ENCODE peak calls at places on chromosomes 13 and 19, in seven cellular contexts. W, V, Q, P, H, Y and O are unnamed samples.
A peak's percentile ranks its signal among the peaks of the same experiment; 100 is the strongest.

GRCh38 chr13:49330546-49330864 is 82.8 kb downstream of the CDADC1 start:
- DNase-seq in W (no peak), V (no peak), Q (no peak), P (no peak), H (no peak), Y (no peak), O (no peak)

GRCh38 chr13:28530729-28531194 is 35.8 kb upstream of the FLT1 start:
- DNase-seq in W (no peak), V (no peak), Q (no peak), P (no peak), H (no peak), Y (no peak), O (no peak)

GRCh38 chr13:75050419-75051066 is 431.4 kb downstream of the TBC1D4 start:
- DNase-seq in W (no peak), V (no peak), Q (no peak), P (no peak), H (no peak), Y (no peak), O (no peak)

GRCh38 chr19:18928018-18928805 is 8.7 kb downstream of the DDX49 start:
- DNase-seq in W (no peak), V (no peak), Q (no peak), P (no peak), H (no peak), Y (no peak), O (no peak)

GRCh38 chr13:79457948-79458347 is 23.0 kb upstream of the NDFIP2 start:
- DNase-seq in W (no peak), V (no peak), Q (no peak), P (no peak), H (no peak), Y (no peak), O (no peak)

GRCh38 chr13:114166381-114167131 is 12.5 kb upstream of the CFAP97D2 start:
- DNase-seq in W (no peak), V (no peak), Q (no peak), P (no peak), H (no peak), Y (no peak), O (no peak)

GRCh38 chr13:58254961-58255360 is 623.4 kb downstream of the PCDH17 start:
- DNase-seq in W (no peak), V (no peak), Q (no peak), P (no peak), H (no peak), Y (no peak), O (no peak)

GRCh38 chr19:34838248-34838647 is 65.2 kb upstream of the ZNF599 start:
- DNase-seq in W (no peak), V (no peak), Q (no peak), P (no peak), H (no peak), Y (no peak), O (no peak)

GRCh38 chr13:41962994-41963393 is 2.1 kb upstream of the VWA8 start:
- DNase-seq in W (no peak), V (no peak), Q (no peak), P (no peak), H (no peak), Y (no peak), O (no peak)

GRCh38 chr13:64154514-64154913 is 2738.9 kb upstream of the PCDH20 start:
- DNase-seq in W (no peak), V (no peak), Q (no peak), P (no peak), H (no peak), Y (no peak), O (no peak)

GRCh38 chr19:17196610-17197009 is 18.5 kb upstream of the USE1 start:
- DNase-seq in W (no peak), V (no peak), Q (no peak), P (no peak), H (no peak), Y (no peak), O (no peak)

GRCh38 chr19:55113570-55114039 is 3.8 kb downstream of the PPP1R12C start:
- DNase-seq in W (peak; percentile 96), V (no peak), Q (peak; percentile 97), P (peak; percentile 91), H (peak; percentile 65), Y (no peak), O (peak; percentile 73)

GRCh38 chr19:31562916-31563626 is 213.8 kb upstream of the TSHZ3 start:
- DNase-seq in W (no peak), V (no peak), Q (peak; percentile 71), P (no peak), H (no peak), Y (no peak), O (no peak)

GRCh38 chr13:97221046-97221445 is 1.1 kb upstream of the MBNL2 start:
- DNase-seq in W (no peak), V (no peak), Q (no peak), P (no peak), H (no peak), Y (no peak), O (no peak)

GRCh38 chr13:79995334-79995733 is 345.6 kb downstream of the SPRY2 start:
- DNase-seq in W (no peak), V (no peak), Q (no peak), P (no peak), H (no peak), Y (no peak), O (no peak)

GRCh38 chr13:110875243-110875642 is 39.6 kb downstream of the ANKRD10 start:
- DNase-seq in W (no peak), V (no peak), Q (no peak), P (no peak), H (no peak), Y (no peak), O (no peak)

GRCh38 chr13:30033681-30034447 is 183.4 kb upstream of the UBL3 start:
- DNase-seq in W (no peak), V (no peak), Q (no peak), P (no peak), H (no peak), Y (no peak), O (no peak)

GRCh38 chr19:58439576-58440554 is at the start of gene ZNF132:
- DNase-seq in W (peak; percentile 98), V (peak; percentile 91), Q (peak; percentile 99), P (peak; percentile 97), H (peak; percentile 9), Y (peak; percentile 99), O (peak; percentile 93)

GRCh38 chr13:20461481-20461859 is 64.2 kb downstream of the CRYL1 start:
- DNase-seq in W (no peak), V (no peak), Q (no peak), P (no peak), H (no peak), Y (no peak), O (no peak)

GRCh38 chr13:112943309-112944125 is 25.5 kb upstream of the MCF2L start:
- DNase-seq in W (no peak), V (peak; percentile 15), Q (peak; percentile 89), P (no peak), H (peak; percentile 65), Y (peak; percentile 18), O (no peak)

GRCh38 chr13:107266657-107267056 is 698.7 kb upstream of the ARGLU1 start:
- DNase-seq in W (no peak), V (no peak), Q (no peak), P (no peak), H (no peak), Y (no peak), O (no peak)

GRCh38 chr13:53138369-53139036 is 109.9 kb downstream of the OLFM4 start:
- DNase-seq in W (no peak), V (no peak), Q (peak; percentile 86), P (peak; percentile 79), H (no peak), Y (no peak), O (no peak)

GRCh38 chr19:45972944-45973525 is 630 bp downstream of the NOVA2 start:
- DNase-seq in W (no peak), V (no peak), Q (no peak), P (no peak), H (no peak), Y (no peak), O (no peak)

GRCh38 chr13:43879323-43880181 is at the start of the genes CCDC122 and LACC1:
- DNase-seq in W (peak; percentile 91), V (peak; percentile 69), Q (peak; percentile 95), P (peak; percentile 90), H (peak; percentile 51), Y (peak; percentile 89), O (peak; percentile 58)

GRCh38 chr13:79528759-79529191 is 47.8 kb downstream of the NDFIP2 start:
- DNase-seq in W (no peak), V (no peak), Q (no peak), P (no peak), H (no peak), Y (no peak), O (no peak)

GRCh38 chr13:107331359-107331758 is 763.4 kb upstream of the ARGLU1 start:
- DNase-seq in W (no peak), V (no peak), Q (no peak), P (no peak), H (no peak), Y (no peak), O (no peak)

GRCh38 chr13:96141032-96141431 is 51.1 kb downstream of the HS6ST3 start:
- DNase-seq in W (no peak), V (no peak), Q (no peak), P (no peak), H (no peak), Y (peak; percentile 11), O (no peak)
- TF ChIP-seq CTCF in W (no peak), V (no peak), Q (no peak), P (no peak), H (peak; percentile 54), Y (peak; percentile 8), O (no peak)

GRCh38 chr19:56869886-56870285 is 29.4 kb upstream of the PEG3 start:
- DNase-seq in W (no peak), V (no peak), Q (no peak), P (no peak), H (no peak), Y (no peak), O (no peak)
- TF ChIP-seq CTCF in W (no peak), V (no peak), Q (no peak), P (no peak), H (no peak), Y (no peak), O (no peak)

GRCh38 chr19:1850809-1851544 is 2.7 kb upstream of the REXO1 start:
- DNase-seq in W (no peak), V (no peak), Q (no peak), P (no peak), H (no peak), Y (no peak), O (no peak)
- TF ChIP-seq CTCF in W (no peak), V (no peak), Q (no peak), P (no peak), H (no peak), Y (peak; percentile 4), O (no peak)

DNA sequence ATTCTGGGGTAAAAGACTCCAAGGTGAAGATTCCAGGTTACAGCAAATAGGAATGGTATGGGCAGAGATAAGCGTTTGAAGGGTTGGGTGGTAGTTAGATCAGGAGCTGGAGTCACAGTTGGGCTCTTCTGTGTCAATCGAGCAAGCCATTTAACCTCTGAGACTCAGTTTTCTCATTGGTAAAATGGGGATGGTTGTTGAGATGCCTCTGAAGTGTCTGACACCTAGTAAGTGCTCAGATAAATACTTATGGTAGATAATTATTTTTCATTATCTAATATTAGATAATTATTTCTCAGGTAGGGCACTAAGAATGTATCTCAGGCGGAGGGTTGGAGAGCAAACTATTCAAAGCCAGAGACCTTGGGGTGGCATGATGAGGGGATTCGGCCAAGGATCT is 7.8 kb downstream of the LTBP4 start:
- DNase-seq in W (no peak), V (no peak), Q (no peak), P (no peak), H (no peak), Y (no peak), O (no peak)
- TF ChIP-seq CTCF in W (no peak), V (no peak), Q (no peak), P (no peak), H (no peak), Y (no peak), O (no peak)

GRCh38 chr19:11460207-11460606 is 20.6 kb downstream of the ELAVL3 start:
- DNase-seq in W (no peak), V (no peak), Q (no peak), P (no peak), H (no peak), Y (no peak), O (no peak)
- TF ChIP-seq CTCF in W (no peak), V (no peak), Q (no peak), P (no peak), H (peak; percentile 28), Y (peak; percentile 45), O (no peak)